ENCODE peak calls at places on chromosomes 5 and 9, in seven cellular contexts. M is B cell, E is Calu3, Q is astrocyte of the spinal cord, G is ovary, X is endothelial cell of umbilical vein, S is stomach. W is an unnamed sample.

GRCh38 chr5:39376293-39376714 is 12.0 kb upstream of the C9 start:
- DNase-seq in Q (peak), S (no peak), M (no peak), G (no peak), E (peak), X (peak), W (peak)

GRCh38 chr9:89720721-89721660 is 116.2 kb downstream of the GADD45G start:
- DNase-seq in X (no peak), S (no peak), Q (no peak), E (no peak), G (no peak), M (no peak), W (no peak)

GRCh38 chr9:120730661-120731514 is 16.6 kb upstream of the MEGF9 start:
- DNase-seq in S (peak), Q (peak), G (no peak), M (no peak), X (peak), E (peak), W (no peak)

GRCh38 chr5:149264432-149265069 is 7.1 kb upstream of the AFAP1L1 start:
- DNase-seq in E (peak), Q (no peak), X (no peak), S (peak), G (no peak), M (no peak), W (peak)

GRCh38 chr5:3997670-3998069 is 402.0 kb downstream of the IRX1 start:
- DNase-seq in E (no peak), M (no peak), S (no peak), X (no peak), G (no peak), Q (no peak), W (no peak)

GRCh38 chr5:74651710-74652109 is 11.2 kb upstream of the ENC1 start:
- DNase-seq in Q (no peak), M (no peak), E (no peak), X (no peak), G (no peak), S (peak), W (no peak)

GRCh38 chr5:149988126-149988525 is 12.3 kb downstream of the TIGD6 start:
- DNase-seq in E (no peak), G (no peak), X (no peak), M (no peak), S (no peak), Q (no peak), W (no peak)

GRCh38 chr5:675876-676698 is 17.1 kb downstream of the TPPP start:
- DNase-seq in E (no peak), X (no peak), M (no peak), S (peak), Q (no peak), G (no peak), W (no peak)

GRCh38 chr9:73081979-73082657 is 69.5 kb upstream of the ANXA1 start:
- DNase-seq in E (peak), S (no peak), G (no peak), M (no peak), X (peak), Q (peak), W (peak)

GRCh38 chr5:171355302-171355724 is 32.3 kb upstream of the NPM1 start:
- DNase-seq in G (no peak), S (no peak), M (no peak), X (no peak), E (no peak), Q (no peak), W (peak)

GRCh38 chr9:36566813-36567217 is 5.9 kb upstream of the MELK start:
- DNase-seq in Q (peak), S (peak), E (no peak), G (no peak), M (no peak), X (peak), W (no peak)

GRCh38 chr5:143495823-143496275 is 92.4 kb upstream of the NR3C1 start:
- DNase-seq in Q (peak), X (peak), M (no peak), S (no peak), G (no peak), E (no peak), W (no peak)

GRCh38 chr5:139391570-139392323 is 2.0 kb upstream of the MZB1 start:
- DNase-seq in G (no peak), S (no peak), E (peak), Q (no peak), M (no peak), X (no peak), W (no peak)

GRCh38 chr9:82532504-82532903 is 530.4 kb downstream of the RASEF start:
- DNase-seq in M (no peak), S (no peak), X (no peak), G (no peak), Q (no peak), E (no peak), W (no peak)

GRCh38 chr5:35202319-35203111 is 27.8 kb downstream of the PRLR start:
- DNase-seq in M (peak), X (peak), Q (peak), G (no peak), S (peak), E (peak), W (peak)

GRCh38 chr5:68252678-68253520 is 37.3 kb downstream of the PIK3R1 start:
- DNase-seq in E (peak), X (peak), G (peak), M (peak), S (peak), Q (peak), W (peak)

GRCh38 chr5:9099681-9100080 is 446.2 kb downstream of the SEMA5A start:
- DNase-seq in E (no peak), S (no peak), X (no peak), M (no peak), G (no peak), Q (no peak), W (no peak)
- TF ChIP-seq CTCF in E (no peak), S (no peak), X (no peak), M (no peak), G (no peak), Q (no peak), W (no peak)

GRCh38 chr9:7342229-7342628 is 457.3 kb downstream of the DMAC1 start:
- DNase-seq in X (no peak), S (no peak), Q (no peak), E (no peak), M (no peak), G (no peak), W (peak)
- TF ChIP-seq CTCF in X (no peak), S (no peak), Q (peak), E (no peak), M (peak), G (no peak), W (no peak)

DNA sequence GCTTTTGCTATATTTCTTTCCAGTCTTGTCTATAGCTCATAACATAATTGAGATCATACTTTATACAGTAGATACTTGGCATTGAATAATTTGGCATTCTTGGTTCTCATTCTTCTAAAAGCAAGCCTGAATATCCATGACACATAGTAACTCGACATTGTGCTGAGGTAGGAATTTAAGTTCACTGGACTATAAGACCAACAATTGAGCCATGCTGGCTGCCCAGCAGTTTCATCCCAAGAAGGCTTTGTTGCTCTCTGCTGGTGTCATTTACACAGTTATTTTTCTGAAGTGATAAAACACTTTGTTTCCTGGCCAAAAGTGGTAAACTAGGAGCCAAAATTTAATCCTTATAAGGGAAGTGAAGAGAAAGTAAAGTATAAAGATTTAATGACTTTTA is 192.0 kb downstream of the ADAMTSL1 start:
- DNase-seq in E (no peak), X (no peak), G (no peak), S (no peak), Q (peak), M (no peak), W (no peak)
- TF ChIP-seq CTCF in E (no peak), X (no peak), G (no peak), S (no peak), Q (no peak), M (no peak), W (no peak)

GRCh38 chr5:86807046-86807712 is 189.4 kb downstream of the COX7C start:
- DNase-seq in Q (no peak), X (no peak), S (no peak), E (no peak), G (no peak), M (no peak), W (no peak)
- TF ChIP-seq CTCF in Q (no peak), X (no peak), S (no peak), E (no peak), G (no peak), M (no peak), W (no peak)

DNA sequence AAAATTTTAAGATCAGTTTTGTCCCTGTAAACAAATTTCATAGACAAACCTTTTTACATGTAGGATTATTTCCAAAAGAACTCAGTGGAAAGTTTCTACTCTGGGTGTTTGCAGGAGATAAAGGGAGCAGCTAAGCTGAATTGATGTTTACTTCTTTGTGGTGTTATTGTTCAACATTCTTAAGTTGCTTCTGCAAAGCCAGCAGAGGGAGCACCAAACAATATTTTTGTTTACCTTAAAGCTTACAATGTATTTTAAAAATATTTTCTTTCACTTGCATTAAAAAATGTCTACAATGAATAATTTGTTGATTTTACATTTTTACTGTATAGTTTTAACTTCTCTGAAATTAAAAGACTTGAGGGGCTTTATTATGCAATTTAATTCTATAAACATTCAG is 135.5 kb downstream of the ATG10 start:
- DNase-seq in E (peak), X (peak), M (no peak), G (no peak), S (no peak), Q (peak), W (no peak)
- TF ChIP-seq CTCF in E (peak), X (peak), M (no peak), G (peak), S (no peak), Q (peak), W (peak)